ENCODE peak calls at places on chromosomes 7 and 10, in seven cellular contexts. T is coronary artery, B is BE2C, K is lower leg skin, W is astrocyte, C is WERI-Rb-1, X is B cell. F is an unnamed sample.

GRCh38 chr7:88490161-88490560 is 183.5 kb upstream of the STEAP4 start:
- DNase-seq in T (no peak), B (no peak), K (no peak), W (no peak), C (no peak), X (no peak), F (no peak)

GRCh38 chr7:24587853-24588252 is 14.6 kb downstream of the PALS2 start:
- DNase-seq in T (no peak), B (peak), K (no peak), W (no peak), C (peak), X (peak), F (no peak)

GRCh38 chr10:5609952-5610616 is 56.3 kb downstream of the ASB13 start:
- DNase-seq in T (no peak), B (no peak), K (no peak), W (no peak), C (no peak), X (no peak), F (no peak)

GRCh38 chr7:78090616-78091015 is 292.0 kb downstream of the PHTF2 start:
- DNase-seq in T (no peak), B (no peak), K (no peak), W (no peak), C (no peak), X (no peak), F (no peak)

GRCh38 chr7:133562617-133563016 is 309.7 kb downstream of the EXOC4 start:
- DNase-seq in T (no peak), B (no peak), K (no peak), W (peak), C (no peak), X (no peak), F (no peak)

GRCh38 chr7:43906327-43907010 is at the start of gene URGCP:
- DNase-seq in T (no peak), B (peak), K (peak), W (peak), C (peak), X (peak), F (peak)

GRCh38 chr7:116113310-116113709 is 82.7 kb upstream of the TFEC start:
- DNase-seq in T (no peak), B (no peak), K (no peak), W (no peak), C (no peak), X (no peak), F (no peak)

GRCh38 chr10:103592186-103593021 is 98.9 kb downstream of the NEURL1 start:
- DNase-seq in T (no peak), B (peak), K (no peak), W (no peak), C (peak), X (peak), F (peak)

GRCh38 chr10:98088186-98088971 is 46.1 kb upstream of the R3HCC1L start:
- DNase-seq in T (no peak), B (no peak), K (no peak), W (no peak), C (no peak), X (no peak), F (no peak)

GRCh38 chr10:45463244-45464116 is 89.5 kb downstream of the ALOX5 start:
- DNase-seq in T (no peak), B (no peak), K (no peak), W (peak), C (no peak), X (no peak), F (no peak)

GRCh38 chr10:101134299-101135127 is 3.4 kb downstream of the TLX1 start:
- DNase-seq in T (no peak), B (no peak), K (no peak), W (no peak), C (no peak), X (peak), F (no peak)

GRCh38 chr7:13850185-13850752 is 139.2 kb downstream of the ETV1 start:
- DNase-seq in T (no peak), B (peak), K (no peak), W (peak), C (no peak), X (no peak), F (peak)

GRCh38 chr7:132411142-132411541 is 165.1 kb downstream of the PLXNA4 start:
- DNase-seq in T (no peak), B (no peak), K (no peak), W (no peak), C (no peak), X (no peak), F (no peak)

GRCh38 chr10:35643976-35644799 is 2.1 kb upstream of the FZD8 start:
- DNase-seq in T (no peak), B (no peak), K (no peak), W (no peak), C (no peak), X (peak), F (no peak)

GRCh38 chr10:613217-613616 is 76.3 kb downstream of the DIP2C start:
- DNase-seq in T (no peak), B (no peak), K (no peak), W (no peak), C (no peak), X (no peak), F (no peak)

GRCh38 chr10:54441286-54441685 is 359.7 kb downstream of the PCDH15 start:
- DNase-seq in T (no peak), B (peak), K (no peak), W (peak), C (no peak), X (no peak), F (no peak)

GRCh38 chr10:93656155-93656554 is 43.8 kb downstream of the PDE6C start:
- DNase-seq in T (no peak), B (no peak), K (no peak), W (no peak), C (no peak), X (no peak), F (no peak)

GRCh38 chr7:155804897-155805825 is 7.1 kb downstream of the SHH start:
- DNase-seq in T (no peak), B (peak), K (no peak), W (peak), C (peak), X (peak), F (peak)

GRCh38 chr10:93068411-93069244 is 5.1 kb upstream of the CYP26A1 start:
- DNase-seq in T (no peak), B (no peak), K (no peak), W (peak), C (peak), X (no peak), F (peak)

GRCh38 chr7:100034871-100035510 is 14.6 kb upstream of the ZSCAN21 start:
- DNase-seq in T (no peak), B (no peak), K (no peak), W (peak), C (no peak), X (no peak), F (no peak)

GRCh38 chr7:142745091-142745635 is 4.1 kb upstream of the PRSS1 start:
- DNase-seq in T (no peak), B (no peak), K (no peak), W (no peak), C (no peak), X (no peak), F (no peak)

GRCh38 chr10:86850481-86850880 is 94.1 kb downstream of the BMPR1A start:
- DNase-seq in T (no peak), B (no peak), K (no peak), W (no peak), C (no peak), X (no peak), F (no peak)

GRCh38 chr7:141073641-141074161 is at the start of gene TMEM178B:
- DNase-seq in T (no peak), B (peak), K (no peak), W (no peak), C (peak), X (peak), F (peak)

GRCh38 chr10:95303535-95303934 is 12.7 kb upstream of the PDLIM1 start:
- DNase-seq in T (no peak), B (no peak), K (no peak), W (peak), C (no peak), X (no peak), F (no peak)

GRCh38 chr10:36191009-36191408 is 548.9 kb upstream of the FZD8 start:
- DNase-seq in T (no peak), B (no peak), K (no peak), W (no peak), C (no peak), X (no peak), F (no peak)

GRCh38 chr7:30997316-30997715 is 33.6 kb downstream of the GHRHR start:
- DNase-seq in T (no peak), B (no peak), K (no peak), W (peak), C (no peak), X (no peak), F (no peak)

GRCh38 chr7:141133646-141134045 is 59.8 kb downstream of the TMEM178B start:
- DNase-seq in T (no peak), B (no peak), K (no peak), W (no peak), C (no peak), X (no peak), F (no peak)

GRCh38 chr10:16470747-16471146 is 33.9 kb downstream of the PTER start:
- DNase-seq in T (no peak), B (no peak), K (no peak), W (no peak), C (no peak), X (no peak), F (no peak)

GRCh38 chr10:24824536-24824935 is 100.8 kb upstream of the ARHGAP21 start:
- DNase-seq in T (no peak), B (no peak), K (no peak), W (no peak), C (no peak), X (no peak), F (no peak)

GRCh38 chr10:110667620-110668343 is 23.6 kb downstream of the RBM20 start:
- DNase-seq in T (no peak), B (no peak), K (no peak), W (no peak), C (no peak), X (no peak), F (no peak)

GRCh38 chr10:78972160-78972946 is 96.4 kb upstream of the ZMIZ1 start:
- DNase-seq in T (peak), B (no peak), K (peak), W (peak), C (peak), X (no peak), F (no peak)

DNA sequence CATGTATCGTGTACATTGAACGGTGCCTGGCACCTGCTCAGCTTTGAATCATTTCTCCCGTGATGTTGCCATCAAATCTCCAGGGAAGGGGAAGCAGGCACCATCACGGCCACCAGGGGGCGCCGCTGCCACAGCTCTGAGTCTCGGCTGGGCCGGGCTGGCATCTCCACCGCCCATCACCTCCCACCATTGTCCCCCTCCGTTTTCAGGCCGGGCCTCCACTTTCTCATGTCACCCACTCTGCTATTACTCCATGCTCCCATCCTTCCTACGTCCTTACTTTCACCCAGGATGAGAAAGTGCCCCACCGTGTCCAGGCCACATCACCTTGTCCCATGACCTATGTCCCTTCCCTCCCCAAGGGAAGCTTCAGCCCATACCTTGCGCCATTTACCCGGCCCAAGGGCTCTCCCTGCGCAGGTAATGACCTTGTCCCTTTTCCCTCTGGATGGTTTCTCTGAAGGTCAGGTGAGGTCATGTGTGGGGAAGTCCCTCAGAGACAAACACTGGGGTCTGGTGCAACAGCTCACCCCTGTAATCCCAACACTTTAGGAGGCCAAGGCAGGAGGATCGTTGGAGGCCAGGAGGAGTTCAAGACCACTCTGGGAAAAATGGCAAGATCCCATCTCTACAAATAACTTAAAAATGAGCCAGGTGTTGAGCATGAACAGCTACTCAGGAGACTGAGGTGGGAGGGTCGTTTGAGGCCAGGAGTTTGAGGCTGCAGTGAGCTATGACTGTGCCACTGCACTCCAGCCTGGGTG is 31.8 kb upstream of the OCM2 start:
- DNase-seq in T (no peak), B (peak), K (peak), W (peak), C (peak), X (peak), F (peak)
- TF ChIP-seq CTCF in T (peak), B (peak), K (no peak), W (peak), C (peak), X (peak), F (peak)

GRCh38 chr7:90721869-90722431 is 125.8 kb downstream of the CDK14 start:
- DNase-seq in T (no peak), B (no peak), K (no peak), W (no peak), C (no peak), X (no peak), F (no peak)

GRCh38 chr7:90723233-90723632 is 127.1 kb downstream of the CDK14 start:
- DNase-seq in T (no peak), B (no peak), K (no peak), W (no peak), C (no peak), X (no peak), F (no peak)

GRCh38 chr7:90717286-90718060 is 121.4 kb downstream of the CDK14 start:
- DNase-seq in T (no peak), B (no peak), K (no peak), W (peak), C (no peak), X (no peak), F (no peak)

GRCh38 chr7:90720970-90721768 is 125.0 kb downstream of the CDK14 start:
- DNase-seq in T (no peak), B (no peak), K (no peak), W (peak), C (no peak), X (no peak), F (no peak)

GRCh38 chr7:90719159-90719558 is 123.0 kb downstream of the CDK14 start:
- DNase-seq in T (no peak), B (no peak), K (no peak), W (no peak), C (no peak), X (no peak), F (no peak)
- TF ChIP-seq CTCF in T (no peak), B (no peak), K (no peak), W (no peak), C (no peak), X (no peak), F (no peak)

GRCh38 chr10:108208038-108208437 is 1043.5 kb upstream of the SORCS1 start:
- DNase-seq in T (no peak), B (no peak), K (no peak), W (no peak), C (no peak), X (no peak), F (no peak)

GRCh38 chr10:108203905-108204527 is 1039.5 kb upstream of the SORCS1 start:
- DNase-seq in T (no peak), B (peak), K (no peak), W (no peak), C (no peak), X (no peak), F (no peak)

GRCh38 chr10:108208732-108209131 is 1044.2 kb upstream of the SORCS1 start:
- DNase-seq in T (no peak), B (no peak), K (no peak), W (no peak), C (no peak), X (no peak), F (no peak)

DNA sequence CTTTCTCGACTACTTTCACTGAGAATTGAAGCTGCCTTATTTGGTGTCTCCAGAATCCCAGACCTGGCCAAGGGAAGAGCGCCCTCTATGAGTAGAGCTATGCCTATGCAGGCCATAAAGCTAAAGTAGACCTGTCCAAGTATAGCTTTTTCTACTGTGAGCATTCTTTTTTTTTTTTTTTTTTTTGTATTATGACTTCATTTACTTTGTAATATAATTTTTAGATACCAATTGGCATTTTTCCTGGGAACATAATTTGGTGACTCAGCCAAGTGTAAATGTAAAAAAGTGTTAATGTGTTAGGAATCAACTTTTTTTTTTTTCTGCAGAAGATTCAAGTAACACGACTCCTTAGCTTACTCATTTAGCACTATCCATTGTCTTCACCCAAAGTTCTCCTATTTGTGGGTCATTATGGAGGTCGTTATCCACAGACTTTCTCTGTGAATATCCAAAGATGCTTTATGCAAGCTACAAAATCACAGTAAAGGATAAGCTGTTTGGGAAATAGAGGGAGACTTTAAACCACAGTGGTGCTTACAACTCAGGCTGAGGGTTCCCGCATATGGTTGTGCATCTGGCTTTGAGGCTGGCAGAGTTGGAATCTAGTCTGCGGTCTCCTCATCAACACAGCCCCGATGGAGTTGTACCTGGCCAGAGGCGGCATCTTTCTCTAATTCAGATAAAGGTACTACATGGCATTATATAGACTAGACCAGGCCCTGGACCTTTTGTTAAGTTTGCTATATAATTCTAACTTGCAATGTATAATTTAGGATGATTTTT is 1040.2 kb upstream of the SORCS1 start:
- DNase-seq in T (no peak), B (peak), K (no peak), W (no peak), C (peak), X (peak), F (peak)
- TF ChIP-seq CTCF in T (no peak), B (peak), K (no peak), W (peak), C (peak), X (no peak), F (peak)

GRCh38 chr7:95919574-95919973 is 147.2 kb downstream of the DYNC1I1 start:
- DNase-seq in T (no peak), B (no peak), K (no peak), W (no peak), C (no peak), X (no peak), F (no peak)
- TF ChIP-seq CTCF in T (no peak), B (peak), K (no peak), W (peak), C (no peak), X (no peak), F (no peak)

GRCh38 chr7:44967571-44968446 is 11.0 kb downstream of the MYO1G start:
- DNase-seq in T (peak), B (peak), K (no peak), W (no peak), C (peak), X (no peak), F (peak)
- TF ChIP-seq CTCF in T (no peak), B (peak), K (no peak), W (no peak), C (peak), X (no peak), F (no peak)

GRCh38 chr7:854118-854775 is 22.0 kb downstream of the SUN1 start:
- DNase-seq in T (no peak), B (no peak), K (no peak), W (no peak), C (no peak), X (no peak), F (no peak)
- TF ChIP-seq CTCF in T (no peak), B (no peak), K (no peak), W (no peak), C (no peak), X (no peak), F (no peak)

GRCh38 chr10:127149613-127150081 is 46.7 kb downstream of the INSYN2A start:
- DNase-seq in T (no peak), B (no peak), K (no peak), W (peak), C (no peak), X (no peak), F (no peak)

GRCh38 chr10:127148066-127148932 is 48.1 kb downstream of the INSYN2A start:
- DNase-seq in T (no peak), B (no peak), K (no peak), W (peak), C (no peak), X (no peak), F (no peak)

GRCh38 chr10:127151541-127151940 is 44.9 kb downstream of the INSYN2A start:
- DNase-seq in T (no peak), B (no peak), K (no peak), W (peak), C (no peak), X (no peak), F (no peak)

GRCh38 chr10:127148933-127149220 is 47.5 kb downstream of the INSYN2A start:
- DNase-seq in T (no peak), B (no peak), K (no peak), W (peak), C (no peak), X (no peak), F (no peak)

GRCh38 chr10:127150136-127150535 is 46.3 kb downstream of the INSYN2A start:
- DNase-seq in T (no peak), B (no peak), K (no peak), W (peak), C (peak), X (no peak), F (no peak)
- TF ChIP-seq CTCF in T (no peak), B (no peak), K (no peak), W (no peak), C (peak), X (no peak), F (no peak)

F was measured in GM20000.